ENCODE peak calls at places on chromosomes 16 and 17, in four cellular contexts. One of them, this sample, is unnamed.

GRCh38 chr17:55683554-55684315 is 38.9 kb downstream of the TMEM100 start:
- DNase-seq in astrocyte of the spinal cord: no peak
- DNase-seq in cardiac fibroblast: no peak
- DNase-seq in skeletal muscle cell: no peak
- DNase-seq in this sample: no peak

GRCh38 chr16:53599548-53599947 is 96.5 kb upstream of the AKTIP start:
- DNase-seq in astrocyte of the spinal cord: no peak
- DNase-seq in cardiac fibroblast: no peak
- DNase-seq in skeletal muscle cell: no peak
- DNase-seq in this sample: no peak

GRCh38 chr16:25413133-25413532 is 155.5 kb upstream of the ZKSCAN2 start:
- DNase-seq in astrocyte of the spinal cord: no peak
- DNase-seq in cardiac fibroblast: no peak
- DNase-seq in skeletal muscle cell: no peak
- DNase-seq in this sample: no peak

GRCh38 chr16:69199382-69199781 is 12.4 kb downstream of the SNTB2 start:
- DNase-seq in astrocyte of the spinal cord: peak
- DNase-seq in cardiac fibroblast: peak
- DNase-seq in skeletal muscle cell: no peak
- DNase-seq in this sample: peak

GRCh38 chr17:48825446-48826381 is 5.1 kb upstream of the CALCOCO2 start:
- DNase-seq in astrocyte of the spinal cord: peak
- DNase-seq in cardiac fibroblast: peak
- DNase-seq in skeletal muscle cell: no peak
- DNase-seq in this sample: no peak

GRCh38 chr16:89322381-89323119 is 105.0 kb downstream of the ZNF778 start:
- DNase-seq in astrocyte of the spinal cord: peak
- DNase-seq in cardiac fibroblast: peak
- DNase-seq in skeletal muscle cell: peak
- DNase-seq in this sample: peak

GRCh38 chr17:68360198-68360597 is 68.9 kb downstream of the ARSG start:
- DNase-seq in astrocyte of the spinal cord: no peak
- DNase-seq in cardiac fibroblast: no peak
- DNase-seq in skeletal muscle cell: no peak
- DNase-seq in this sample: no peak

GRCh38 chr17:7234100-7235012 is at the start of gene DVL2:
- DNase-seq in astrocyte of the spinal cord: peak
- DNase-seq in cardiac fibroblast: peak
- DNase-seq in skeletal muscle cell: peak
- DNase-seq in this sample: peak

GRCh38 chr17:59416184-59416583 is 84.7 kb downstream of the YPEL2 start:
- DNase-seq in astrocyte of the spinal cord: no peak
- DNase-seq in cardiac fibroblast: no peak
- DNase-seq in skeletal muscle cell: no peak
- DNase-seq in this sample: no peak

GRCh38 chr17:48753794-48754499 is 25.4 kb upstream of the HOXB13 start:
- DNase-seq in astrocyte of the spinal cord: no peak
- DNase-seq in cardiac fibroblast: no peak
- DNase-seq in skeletal muscle cell: no peak
- DNase-seq in this sample: no peak

GRCh38 chr16:30534368-30535105 is at the start of gene ZNF747:
- DNase-seq in astrocyte of the spinal cord: peak
- DNase-seq in cardiac fibroblast: peak
- DNase-seq in skeletal muscle cell: peak
- DNase-seq in this sample: peak

GRCh38 chr17:64354396-64354795 is 36.3 kb downstream of the PECAM1 start:
- DNase-seq in astrocyte of the spinal cord: no peak
- DNase-seq in cardiac fibroblast: no peak
- DNase-seq in skeletal muscle cell: no peak
- DNase-seq in this sample: no peak

GRCh38 chr17:58521680-58522079 is 7.2 kb upstream of the MTMR4 start:
- DNase-seq in astrocyte of the spinal cord: no peak
- DNase-seq in cardiac fibroblast: no peak
- DNase-seq in skeletal muscle cell: no peak
- DNase-seq in this sample: no peak

GRCh38 chr16:529012-529575 is 1.6 kb downstream of the CAPN15 start:
- DNase-seq in astrocyte of the spinal cord: no peak
- DNase-seq in cardiac fibroblast: no peak
- DNase-seq in skeletal muscle cell: no peak
- DNase-seq in this sample: no peak

GRCh38 chr16:27326738-27327585 is 13.2 kb downstream of the IL4R start:
- DNase-seq in astrocyte of the spinal cord: peak
- DNase-seq in cardiac fibroblast: peak
- DNase-seq in skeletal muscle cell: peak
- DNase-seq in this sample: peak

GRCh38 chr17:10683853-10684252 is 13.5 kb downstream of the SCO1 start:
- DNase-seq in astrocyte of the spinal cord: no peak
- DNase-seq in cardiac fibroblast: peak
- DNase-seq in skeletal muscle cell: no peak
- DNase-seq in this sample: peak

GRCh38 chr17:83186226-83186625 is 106.8 kb downstream of the METRNL start:
- DNase-seq in astrocyte of the spinal cord: no peak
- DNase-seq in cardiac fibroblast: no peak
- DNase-seq in skeletal muscle cell: no peak
- DNase-seq in this sample: no peak

GRCh38 chr16:4830408-4830807 is 16.7 kb downstream of the GLYR1 start:
- DNase-seq in astrocyte of the spinal cord: no peak
- DNase-seq in cardiac fibroblast: no peak
- DNase-seq in skeletal muscle cell: no peak
- DNase-seq in this sample: no peak

GRCh38 chr16:57091990-57092785 is at the start of gene CPNE2:
- DNase-seq in astrocyte of the spinal cord: peak
- DNase-seq in cardiac fibroblast: peak
- DNase-seq in skeletal muscle cell: no peak
- DNase-seq in this sample: peak

GRCh38 chr16:85627102-85627834 is 14.1 kb downstream of the GSE1 start:
- DNase-seq in astrocyte of the spinal cord: no peak
- DNase-seq in cardiac fibroblast: no peak
- DNase-seq in skeletal muscle cell: no peak
- DNase-seq in this sample: no peak

GRCh38 chr17:49217651-49218413 is 7.3 kb downstream of the ABI3 start:
- DNase-seq in astrocyte of the spinal cord: no peak
- DNase-seq in cardiac fibroblast: no peak
- DNase-seq in skeletal muscle cell: no peak
- DNase-seq in this sample: no peak

GRCh38 chr17:32007463-32008298 is 498 bp downstream of the LRRC37B start:
- DNase-seq in astrocyte of the spinal cord: peak
- DNase-seq in cardiac fibroblast: peak
- DNase-seq in skeletal muscle cell: no peak
- DNase-seq in this sample: peak

GRCh38 chr17:78960945-78961344 is 18.8 kb downstream of the LGALS3BP start:
- DNase-seq in astrocyte of the spinal cord: no peak
- DNase-seq in cardiac fibroblast: no peak
- DNase-seq in skeletal muscle cell: no peak
- DNase-seq in this sample: peak

GRCh38 chr16:1331712-1332617 is 1.5 kb upstream of the BAIAP3 start:
- DNase-seq in astrocyte of the spinal cord: peak
- DNase-seq in cardiac fibroblast: peak
- DNase-seq in skeletal muscle cell: no peak
- DNase-seq in this sample: peak

GRCh38 chr17:3964203-3965122 is at the start of gene ATP2A3:
- DNase-seq in astrocyte of the spinal cord: no peak
- DNase-seq in cardiac fibroblast: no peak
- DNase-seq in skeletal muscle cell: no peak
- DNase-seq in this sample: no peak

GRCh38 chr16:19829844-19830703 is 54.6 kb downstream of the GPRC5B start:
- DNase-seq in astrocyte of the spinal cord: no peak
- DNase-seq in cardiac fibroblast: no peak
- DNase-seq in skeletal muscle cell: no peak
- DNase-seq in this sample: no peak

GRCh38 chr17:62950067-62950466 is 16.0 kb upstream of the TANC2 start:
- DNase-seq in astrocyte of the spinal cord: peak
- DNase-seq in cardiac fibroblast: peak
- DNase-seq in skeletal muscle cell: peak
- DNase-seq in this sample: peak

GRCh38 chr17:60130466-60130865 is 19.3 kb upstream of the CA4 start:
- DNase-seq in astrocyte of the spinal cord: no peak
- DNase-seq in cardiac fibroblast: no peak
- DNase-seq in skeletal muscle cell: no peak
- DNase-seq in this sample: no peak

GRCh38 chr17:67829331-67829730 is 4.0 kb downstream of the BPTF start:
- DNase-seq in astrocyte of the spinal cord: no peak
- DNase-seq in cardiac fibroblast: no peak
- DNase-seq in skeletal muscle cell: no peak
- DNase-seq in this sample: no peak

GRCh38 chr16:17605784-17606183 is 135.0 kb upstream of the XYLT1 start:
- DNase-seq in astrocyte of the spinal cord: no peak
- DNase-seq in cardiac fibroblast: no peak
- DNase-seq in skeletal muscle cell: no peak
- DNase-seq in this sample: no peak

GRCh38 chr17:77951123-77951522 is 7.4 kb upstream of the TNRC6C start:
- DNase-seq in astrocyte of the spinal cord: no peak
- DNase-seq in cardiac fibroblast: no peak
- DNase-seq in skeletal muscle cell: no peak
- DNase-seq in this sample: no peak
- H3K4me3 ChIP-seq in astrocyte of the spinal cord: no peak
- H3K4me3 ChIP-seq in cardiac fibroblast: no peak
- H3K4me3 ChIP-seq in skeletal muscle cell: no peak
- H3K4me3 ChIP-seq in this sample: no peak

GRCh38 chr17:35729405-35729833 is 2.0 kb upstream of the RASL10B start:
- DNase-seq in astrocyte of the spinal cord: no peak
- DNase-seq in cardiac fibroblast: no peak
- DNase-seq in skeletal muscle cell: no peak
- DNase-seq in this sample: no peak

GRCh38 chr17:35732806-35733136 is 1.3 kb downstream of the RASL10B start:
- DNase-seq in astrocyte of the spinal cord: no peak
- DNase-seq in cardiac fibroblast: no peak
- DNase-seq in skeletal muscle cell: no peak
- DNase-seq in this sample: no peak

GRCh38 chr17:35731932-35732805 is 730 bp downstream of the RASL10B start:
- DNase-seq in astrocyte of the spinal cord: no peak
- DNase-seq in cardiac fibroblast: no peak
- DNase-seq in skeletal muscle cell: no peak
- DNase-seq in this sample: no peak

GRCh38 chr17:35730400-35731005 is 936 bp upstream of the RASL10B start:
- DNase-seq in astrocyte of the spinal cord: no peak
- DNase-seq in cardiac fibroblast: no peak
- DNase-seq in skeletal muscle cell: no peak
- DNase-seq in this sample: no peak

DNA sequence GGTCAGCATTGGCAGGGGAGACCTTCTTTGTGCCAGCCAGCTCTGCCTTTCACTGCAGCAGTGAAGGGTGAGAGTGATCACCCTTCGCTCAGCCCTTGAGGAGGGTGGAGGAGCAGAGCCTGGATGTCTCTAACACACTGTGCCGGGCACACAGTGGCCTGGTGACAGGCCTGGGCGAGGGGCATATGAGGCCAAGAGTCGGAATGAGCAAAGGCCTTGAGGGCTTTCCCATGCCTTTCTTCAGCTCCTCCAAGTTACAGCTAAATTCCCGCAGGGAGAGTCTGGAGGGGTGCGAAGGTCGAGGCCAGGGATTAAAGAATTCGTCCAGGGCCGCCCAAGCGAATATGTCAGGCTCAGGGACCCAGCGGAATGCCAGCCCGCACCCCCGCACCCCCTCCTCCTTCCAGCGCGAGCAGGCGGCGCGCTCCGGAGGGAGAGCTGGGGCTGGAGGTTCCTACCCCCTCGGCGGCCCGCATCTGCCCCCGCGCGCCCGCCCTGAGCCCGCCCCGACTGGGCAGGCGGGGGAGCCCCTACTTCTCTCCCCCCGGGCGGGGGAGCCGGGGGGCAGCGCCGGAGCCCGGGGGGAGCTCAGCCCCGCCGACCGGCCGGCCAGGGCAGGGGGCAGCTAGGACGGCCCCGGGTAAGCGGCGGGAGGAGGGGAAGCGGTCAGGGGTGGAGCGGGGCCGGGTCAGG is at the start of gene RASL10B:
- DNase-seq in astrocyte of the spinal cord: peak
- DNase-seq in cardiac fibroblast: peak
- DNase-seq in skeletal muscle cell: no peak
- DNase-seq in this sample: peak
- H3K4me3 ChIP-seq in astrocyte of the spinal cord: peak
- H3K4me3 ChIP-seq in cardiac fibroblast: peak
- H3K4me3 ChIP-seq in skeletal muscle cell: peak
- H3K4me3 ChIP-seq in this sample: peak

GRCh38 chr16:48386559-48387312 is 1.5 kb upstream of the SIAH1 start:
- DNase-seq in astrocyte of the spinal cord: no peak
- DNase-seq in cardiac fibroblast: peak
- DNase-seq in skeletal muscle cell: no peak
- DNase-seq in this sample: no peak
- H3K4me3 ChIP-seq in astrocyte of the spinal cord: no peak
- H3K4me3 ChIP-seq in cardiac fibroblast: no peak
- H3K4me3 ChIP-seq in skeletal muscle cell: no peak
- H3K4me3 ChIP-seq in this sample: no peak

GRCh38 chr17:6069611-6070279 is 434 bp upstream of the WSCD1 start:
- DNase-seq in astrocyte of the spinal cord: no peak
- DNase-seq in cardiac fibroblast: no peak
- DNase-seq in skeletal muscle cell: no peak
- DNase-seq in this sample: no peak

GRCh38 chr17:6071528-6072065 is 1.4 kb downstream of the WSCD1 start:
- DNase-seq in astrocyte of the spinal cord: no peak
- DNase-seq in cardiac fibroblast: no peak
- DNase-seq in skeletal muscle cell: no peak
- DNase-seq in this sample: no peak

GRCh38 chr17:6070895-6071511 is 824 bp downstream of the WSCD1 start:
- DNase-seq in astrocyte of the spinal cord: peak
- DNase-seq in cardiac fibroblast: no peak
- DNase-seq in skeletal muscle cell: no peak
- DNase-seq in this sample: no peak

GRCh38 chr17:6072157-6072556 is 2.0 kb downstream of the WSCD1 start:
- DNase-seq in astrocyte of the spinal cord: peak
- DNase-seq in cardiac fibroblast: peak
- DNase-seq in skeletal muscle cell: no peak
- DNase-seq in this sample: no peak

GRCh38 chr17:6070280-6070894 is at the start of gene WSCD1:
- DNase-seq in astrocyte of the spinal cord: no peak
- DNase-seq in cardiac fibroblast: no peak
- DNase-seq in skeletal muscle cell: no peak
- DNase-seq in this sample: no peak
- H3K4me3 ChIP-seq in astrocyte of the spinal cord: peak
- H3K4me3 ChIP-seq in cardiac fibroblast: peak
- H3K4me3 ChIP-seq in skeletal muscle cell: peak
- H3K4me3 ChIP-seq in this sample: no peak

DNA sequence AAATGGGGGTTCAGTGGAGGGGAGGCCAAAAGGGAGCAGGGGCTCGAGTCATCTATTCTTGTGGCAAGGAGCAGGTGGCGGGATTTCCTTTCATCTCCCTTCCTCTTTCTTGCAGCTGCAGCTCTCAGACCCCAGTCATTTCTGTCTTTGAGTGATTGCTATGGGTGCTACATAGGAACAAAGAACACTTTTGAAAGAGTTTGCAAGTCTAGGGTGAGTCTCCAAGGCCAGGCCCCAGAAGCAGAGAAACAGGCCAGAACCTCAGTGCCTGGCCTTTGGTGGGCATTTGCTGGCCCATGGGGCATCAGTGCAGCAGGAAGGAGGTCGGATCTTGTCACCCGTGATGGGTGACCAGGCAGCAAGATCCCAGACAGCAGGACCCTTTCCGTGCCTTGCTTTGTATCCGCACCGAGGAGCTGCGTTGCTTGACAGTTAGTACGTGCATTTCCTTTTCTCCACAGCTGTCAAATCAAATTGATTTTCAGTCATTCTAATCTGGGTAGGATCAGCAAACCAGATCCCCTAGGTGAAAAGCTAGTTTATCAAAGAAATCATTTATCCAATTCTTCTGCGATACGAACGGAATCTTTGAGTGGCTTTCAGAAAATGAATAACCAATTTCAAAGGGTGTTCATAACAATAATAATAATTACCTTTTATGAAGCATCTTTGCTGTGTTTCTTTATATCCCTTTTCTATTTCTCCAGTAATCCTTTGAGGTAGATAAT is 244.6 kb upstream of the MAF start:
- DNase-seq in astrocyte of the spinal cord: no peak
- DNase-seq in cardiac fibroblast: no peak
- DNase-seq in skeletal muscle cell: no peak
- DNase-seq in this sample: no peak
- H3K4me3 ChIP-seq in astrocyte of the spinal cord: no peak
- H3K4me3 ChIP-seq in cardiac fibroblast: no peak
- H3K4me3 ChIP-seq in skeletal muscle cell: no peak
- H3K4me3 ChIP-seq in this sample: no peak

This sample was measured in fibroblast of pulmonary artery.